ENCODE peak calls at places on chromosome 18, in eight cellular contexts. E is pancreas, S is HCEC 1CT, D is fibroblast of the conjunctiva, X is activated T-helper 1 cell treated with Interleukin-2 at 50 U/mL for 16 hours, O is AG08396, C is nucleus accumbens, P is left kidney. Q is an unnamed sample.

GRCh38 chr18:74942319-74942910 is 266.5 kb downstream of the PTGR3 start:
- DNase-seq in E (no peak), S (no peak), D (no peak), X (no peak), O (no peak), C (no peak), P (no peak), Q (no peak)

GRCh38 chr18:72201032-72201431 is 343.1 kb downstream of the CBLN2 start:
- DNase-seq in E (no peak), S (no peak), D (no peak), X (no peak), O (no peak), C (no peak), P (no peak), Q (no peak)

GRCh38 chr18:45449761-45450227 is 165.5 kb upstream of the SLC14A2 start:
- DNase-seq in E (no peak), S (no peak), D (peak), X (no peak), O (peak), C (no peak), P (peak), Q (peak)

GRCh38 chr18:62754026-62754425 is 38.7 kb downstream of the PHLPP1 start:
- DNase-seq in E (no peak), S (no peak), D (no peak), X (no peak), O (no peak), C (no peak), P (no peak), Q (no peak)

GRCh38 chr18:50791599-50792438 is 28.0 kb downstream of the MRO start:
- DNase-seq in E (no peak), S (no peak), D (no peak), X (no peak), O (no peak), C (no peak), P (peak), Q (no peak)

GRCh38 chr18:58044370-58045264 is 591 bp downstream of the NEDD4L start:
- DNase-seq in E (peak), S (peak), D (no peak), X (peak), O (peak), C (peak), P (peak), Q (peak)

GRCh38 chr18:73060666-73061270 is 193.0 kb upstream of the NETO1 start:
- DNase-seq in E (no peak), S (no peak), D (no peak), X (no peak), O (no peak), C (no peak), P (no peak), Q (no peak)

GRCh38 chr18:77899972-77900754 is 650.5 kb downstream of the GALR1 start:
- DNase-seq in E (peak), S (no peak), D (no peak), X (peak), O (peak), C (no peak), P (peak), Q (peak)

GRCh38 chr18:32386466-32386865 is 84.2 kb downstream of the GAREM1 start:
- DNase-seq in E (no peak), S (no peak), D (no peak), X (no peak), O (no peak), C (no peak), P (no peak), Q (no peak)

GRCh38 chr18:31648966-31649429 is 35.4 kb downstream of the B4GALT6 start:
- DNase-seq in E (no peak), S (peak), D (no peak), X (no peak), O (no peak), C (no peak), P (no peak), Q (no peak)

GRCh38 chr18:42977982-42978595 is 137.4 kb downstream of the RIT2 start:
- DNase-seq in E (no peak), S (no peak), D (no peak), X (no peak), O (no peak), C (no peak), P (peak), Q (no peak)

GRCh38 chr18:53457068-53457467 is 767.4 kb downstream of the MBD2 start:
- DNase-seq in E (no peak), S (no peak), D (peak), X (no peak), O (no peak), C (no peak), P (peak), Q (no peak)

GRCh38 chr18:29147944-29148343 is 971.0 kb upstream of the CDH2 start:
- DNase-seq in E (no peak), S (peak), D (peak), X (no peak), O (peak), C (no peak), P (peak), Q (no peak)

GRCh38 chr18:7023581-7023980 is 94.0 kb downstream of the LAMA1 start:
- DNase-seq in E (no peak), S (no peak), D (no peak), X (no peak), O (no peak), C (no peak), P (no peak), Q (no peak)

GRCh38 chr18:50091495-50092249 is 103.3 kb downstream of the MYO5B start:
- DNase-seq in E (no peak), S (no peak), D (no peak), X (no peak), O (no peak), C (no peak), P (peak), Q (no peak)

GRCh38 chr18:51278045-51278649 is 80.7 kb upstream of the MEX3C start:
- DNase-seq in E (no peak), S (no peak), D (no peak), X (no peak), O (no peak), C (no peak), P (peak), Q (peak)

GRCh38 chr18:44075038-44075437 is 605.6 kb upstream of the SETBP1 start:
- DNase-seq in E (no peak), S (no peak), D (no peak), X (no peak), O (no peak), C (no peak), P (no peak), Q (no peak)

GRCh38 chr18:26556573-26556972 is 8.2 kb upstream of the KCTD1 start:
- DNase-seq in E (no peak), S (peak), D (no peak), X (no peak), O (no peak), C (no peak), P (no peak), Q (no peak)

GRCh38 chr18:48412339-48412929 is 3.3 kb upstream of the ZBTB7C start:
- DNase-seq in E (no peak), S (peak), D (peak), X (no peak), O (peak), C (no peak), P (peak), Q (no peak)

GRCh38 chr18:71237636-71238035 is 948.8 kb downstream of the SOCS6 start:
- DNase-seq in E (no peak), S (no peak), D (no peak), X (no peak), O (no peak), C (no peak), P (no peak), Q (no peak)

GRCh38 chr18:79611040-79611681 is 68.4 kb upstream of the CTDP1 start:
- DNase-seq in E (peak), S (no peak), D (no peak), X (no peak), O (peak), C (no peak), P (peak), Q (peak)

GRCh38 chr18:25814841-25815458 is 275.5 kb downstream of the SS18 start:
- DNase-seq in E (no peak), S (no peak), D (no peak), X (no peak), O (no peak), C (no peak), P (peak), Q (no peak)

GRCh38 chr18:11178951-11179549 is 29.7 kb upstream of the PIEZO2 start:
- DNase-seq in E (no peak), S (no peak), D (peak), X (no peak), O (no peak), C (no peak), P (no peak), Q (no peak)

GRCh38 chr18:4060427-4061281 is 394.5 kb downstream of the DLGAP1 start:
- DNase-seq in E (no peak), S (peak), D (no peak), X (no peak), O (no peak), C (no peak), P (no peak), Q (no peak)

GRCh38 chr18:25786778-25787177 is 303.6 kb downstream of the SS18 start:
- DNase-seq in E (no peak), S (peak), D (peak), X (no peak), O (peak), C (no peak), P (no peak), Q (no peak)

GRCh38 chr18:50578651-50579050 is 18.8 kb downstream of the MAPK4 start:
- DNase-seq in E (no peak), S (no peak), D (no peak), X (no peak), O (no peak), C (no peak), P (no peak), Q (no peak)

GRCh38 chr18:555705-556402 is 24.3 kb upstream of the CETN1 start:
- DNase-seq in E (no peak), S (no peak), D (no peak), X (no peak), O (no peak), C (no peak), P (no peak), Q (no peak)

GRCh38 chr18:8501044-8501443 is 108.2 kb upstream of the RAB12 start:
- DNase-seq in E (no peak), S (no peak), D (no peak), X (no peak), O (no peak), C (no peak), P (peak), Q (no peak)

GRCh38 chr18:48391863-48392262 is 17.3 kb downstream of the ZBTB7C start:
- DNase-seq in E (no peak), S (no peak), D (no peak), X (no peak), O (no peak), C (no peak), P (no peak), Q (no peak)

GRCh38 chr18:55097406-55098170 is 138.3 kb upstream of the CCDC68 start:
- DNase-seq in E (no peak), S (peak), D (no peak), X (no peak), O (no peak), C (no peak), P (peak), Q (no peak)

GRCh38 chr18:41315134-41315533 is 639.9 kb upstream of the PIK3C3 start:
- DNase-seq in E (no peak), S (no peak), D (no peak), X (no peak), O (no peak), C (no peak), P (no peak), Q (no peak)

GRCh38 chr18:35407871-35408481 is 30.8 kb upstream of the ZNF396 start:
- DNase-seq in E (no peak), S (peak), D (peak), X (no peak), O (peak), C (no peak), P (peak), Q (no peak)

GRCh38 chr18:10926565-10927194 is 222.7 kb downstream of the PIEZO2 start:
- DNase-seq in E (no peak), S (peak), D (peak), X (no peak), O (peak), C (no peak), P (peak), Q (no peak)

GRCh38 chr18:11064106-11064505 is 85.3 kb downstream of the PIEZO2 start:
- DNase-seq in E (no peak), S (no peak), D (no peak), X (no peak), O (no peak), C (no peak), P (no peak), Q (no peak)

GRCh38 chr18:74255022-74255658 is 36.6 kb downstream of the CYB5A start:
- DNase-seq in E (no peak), S (no peak), D (no peak), X (no peak), O (no peak), C (no peak), P (peak), Q (peak)

Q was measured in mucosa of descending colon.